ENCODE peak calls at places on chromosomes 13 and 19, in ten cellular contexts. F is endodermal cell; Z is AML-193; C is T-helper 17 cell; G is T-helper 1 cell; M is EL; V is HT1080; U is CD8-positive, alpha-beta T cell; R is NCI-H1436; W is stimulated activated CD8-positive, alpha-beta memory T cell treated with anti-CD3 and anti-CD28 coated beads, Interleukin-2, amount 100 ng/mL, for 1 hour. J is an unnamed sample.

GRCh38 chr19:49887037-49887652 is 9.5 kb downstream of the IL4I1 start:
- DNase-seq in Z (no peak), M (no peak), C (no peak), V (no peak), G (no peak), W (no peak), U (no peak), R (no peak), F (no peak), J (no peak)

GRCh38 chr13:54607421-54607820 is 1578.8 kb downstream of the OLFM4 start:
- DNase-seq in C (no peak), W (no peak), Z (no peak), U (no peak), M (no peak), G (no peak), R (no peak), V (no peak), F (no peak), J (no peak)

GRCh38 chr19:55068803-55069136 is 5.8 kb upstream of the RDH13 start:
- DNase-seq in R (no peak), V (no peak), U (no peak), G (no peak), W (no peak), M (no peak), C (no peak), Z (no peak), F (no peak), J (no peak)

GRCh38 chr13:112244495-112245177 is 131.5 kb upstream of the SPACA7 start:
- DNase-seq in Z (no peak), U (peak; percentile 29), G (no peak), M (no peak), V (no peak), R (no peak), W (no peak), F (peak; percentile 27), C (no peak), J (no peak)

GRCh38 chr19:17677002-17677401 is 11.2 kb downstream of the UNC13A start:
- DNase-seq in U (no peak), R (no peak), Z (no peak), M (no peak), C (no peak), W (no peak), G (no peak), F (no peak), V (no peak), J (no peak)

GRCh38 chr19:50269653-50270052 is 59.5 kb downstream of the KCNC3 start:
- DNase-seq in V (no peak), R (no peak), Z (no peak), M (no peak), C (no peak), W (no peak), U (no peak), G (no peak), F (no peak), J (no peak)

GRCh38 chr19:41617941-41618730 is 8.7 kb downstream of the CEACAM4 start:
- DNase-seq in F (no peak), C (no peak), U (peak; percentile 42), Z (no peak), R (no peak), G (no peak), M (no peak), W (no peak), V (no peak), J (no peak)

GRCh38 chr13:51894239-51894638 is 32.5 kb downstream of the CCDC70 start:
- DNase-seq in R (no peak), Z (no peak), V (peak; percentile 49), G (no peak), W (no peak), M (no peak), U (peak; percentile 21), C (no peak), F (peak; percentile 65), J (no peak)

GRCh38 chr13:27172495-27172842 is 858 bp upstream of the USP12 start:
- DNase-seq in G (no peak), R (no peak), C (no peak), F (no peak), M (peak; percentile 53), W (no peak), U (no peak), Z (peak; percentile 86), V (peak; percentile 62), J (no peak)

GRCh38 chr19:57576661-57577060 is 2.0 kb downstream of the ZNF416 start:
- DNase-seq in R (no peak), V (no peak), C (no peak), Z (no peak), W (no peak), F (no peak), G (no peak), M (no peak), U (no peak), J (no peak)